ENCODE peak calls at places on chromosome X, in seven cellular contexts. G is ACHN; B is naive thymus-derived CD4-positive, alpha-beta T cell; T is breast epithelium; X is naive B cell; S is H7; E is retinal pigment epithelial cell. R is an unnamed sample.
A peak's percentile ranks its signal among the peaks of the same experiment; 100 is the strongest.

GRCh38 chrX:150303386-150304097 is 59.6 kb upstream of the MAMLD1 start:
- DNase-seq in G (no peak), B (no peak), T (no peak), X (no peak), S (no peak), E (no peak), R (no peak)

GRCh38 chrX:15242899-15243555 is 26.9 kb downstream of the ASB9 start:
- DNase-seq in G (peak; percentile 42), B (peak; percentile 21), T (no peak), X (peak; percentile 6), S (peak; percentile 52), E (no peak), R (peak; percentile 68)

GRCh38 chrX:48910926-48911406 is 480 bp downstream of the SLC35A2 start:
- DNase-seq in G (peak; percentile 6), B (no peak), T (no peak), X (no peak), S (no peak), E (no peak), R (no peak)

GRCh38 chrX:56564182-56564885 is 907 bp downstream of the UBQLN2 start:
- DNase-seq in G (peak; percentile 19), B (peak; percentile 19), T (no peak), X (peak; percentile 4), S (peak; percentile 10), E (peak; percentile 52), R (peak; percentile 65)

GRCh38 chrX:30488092-30488491 is 89.5 kb downstream of the TASL start:
- DNase-seq in G (peak; percentile 2), B (no peak), T (no peak), X (no peak), S (peak; percentile 33), E (no peak), R (no peak)

GRCh38 chrX:28189011-28189410 is 207.8 kb upstream of the DCAF8L1 start:
- DNase-seq in G (peak; percentile 35), B (no peak), T (no peak), X (no peak), S (no peak), E (peak; percentile 68), R (peak; percentile 36)

GRCh38 chrX:56803849-56804681 is 75.0 kb downstream of the NBDY start:
- DNase-seq in G (no peak), B (no peak), T (no peak), X (no peak), S (no peak), E (no peak), R (no peak)

GRCh38 chrX:28922106-28922505 is 334.9 kb downstream of the IL1RAPL1 start:
- DNase-seq in G (no peak), B (no peak), T (no peak), X (no peak), S (no peak), E (peak; percentile 21), R (no peak)

GRCh38 chrX:154040307-154040756 is 20.6 kb upstream of the IRAK1 start:
- DNase-seq in G (no peak), B (no peak), T (no peak), X (no peak), S (no peak), E (peak; percentile 39), R (peak; percentile 24)

GRCh38 chrX:7147978-7148824 is at the start of gene PUDP:
- DNase-seq in G (peak; percentile 72), B (peak; percentile 95), T (peak; percentile 68), X (peak; percentile 94), S (peak; percentile 99), E (no peak), R (peak; percentile 98)

GRCh38 chrX:42093756-42094155 is 170.4 kb upstream of the CASK start:
- DNase-seq in G (peak; percentile 40), B (no peak), T (no peak), X (no peak), S (no peak), E (no peak), R (no peak)

GRCh38 chrX:136711147-136711546 is 63.2 kb downstream of the CD40LG start:
- DNase-seq in G (peak; percentile 42), B (no peak), T (no peak), X (no peak), S (peak; percentile 25), E (no peak), R (peak; percentile 65)

GRCh38 chrX:71949363-71949762 is 38.7 kb downstream of the NHSL2 start:
- DNase-seq in G (no peak), B (no peak), T (no peak), X (no peak), S (no peak), E (no peak), R (no peak)

GRCh38 chrX:47179221-47179927 is 14.3 kb upstream of the UBA1 start:
- DNase-seq in G (no peak), B (no peak), T (peak; percentile 52), X (no peak), S (no peak), E (no peak), R (peak; percentile 62)

GRCh38 chrX:53261573-53261972 is 19.8 kb downstream of the IQSEC2 start:
- DNase-seq in G (no peak), B (peak; percentile 10), T (no peak), X (no peak), S (no peak), E (no peak), R (no peak)

GRCh38 chrX:20680998-20681397 is 414.3 kb upstream of the RPS6KA3 start:
- DNase-seq in G (no peak), B (no peak), T (no peak), X (no peak), S (peak; percentile 20), E (no peak), R (no peak)

GRCh38 chrX:29728639-29729038 is 486.7 kb upstream of the MAGEB2 start:
- DNase-seq in G (peak; percentile 0), B (no peak), T (no peak), X (no peak), S (no peak), E (no peak), R (no peak)